ENCODE peak calls at places on chromosomes 11 and 22, in six cellular contexts. L is T follicular helper cell; X is HS-27A; A is stimulated activated CD4-positive, alpha-beta T cell treated with anti-CD3 and anti-CD28 coated beads, Interleukin-1b, Interleukin-23, amount 100 ng/mL, for 1 hour; O is left cardiac atrium; T is GM13977. I is an unnamed sample.

GRCh38 chr11:130765951-130766649 is 150.2 kb downstream of the SNX19 start:
- DNase-seq in L (no peak), A (no peak), X (no peak), T (peak), O (no peak), I (peak)

GRCh38 chr11:34905666-34906065 is 10.5 kb downstream of the APIP start:
- DNase-seq in X (no peak), O (no peak), L (no peak), T (no peak), A (no peak), I (no peak)

GRCh38 chr11:70212227-70212811 is 9.2 kb downstream of the FADD start:
- DNase-seq in L (no peak), T (no peak), O (no peak), X (no peak), A (no peak), I (no peak)

GRCh38 chr11:36022891-36023290 is 79.0 kb downstream of the LDLRAD3 start:
- DNase-seq in L (no peak), O (no peak), T (no peak), X (no peak), A (no peak), I (no peak)

GRCh38 chr11:123302751-123303195 is 107.7 kb upstream of the CLMP start:
- DNase-seq in A (no peak), O (no peak), T (peak), X (no peak), L (no peak), I (peak)

GRCh38 chr11:62410972-62411371 is 7.9 kb upstream of the SCGB1A1 start:
- DNase-seq in O (no peak), X (no peak), A (no peak), T (no peak), L (no peak), I (no peak)

GRCh38 chr22:29641052-29641780 is 37.8 kb downstream of the NF2 start:
- DNase-seq in X (no peak), L (no peak), A (no peak), O (no peak), T (no peak), I (no peak)

GRCh38 chr11:134519788-134520187 is 107.7 kb upstream of the B3GAT1 start:
- DNase-seq in X (no peak), A (no peak), O (no peak), T (no peak), L (no peak), I (no peak)

GRCh38 chr22:21108379-21109115 is 62.8 kb downstream of the LRRC74B start:
- DNase-seq in O (no peak), A (no peak), X (no peak), L (no peak), T (no peak), I (no peak)

GRCh38 chr11:62592989-62593421 is 1.7 kb upstream of the TUT1 start:
- DNase-seq in A (no peak), O (no peak), T (no peak), L (no peak), X (no peak), I (no peak)

GRCh38 chr11:77175869-77176539 is 48.0 kb downstream of the MYO7A start:
- DNase-seq in X (no peak), T (no peak), O (peak), A (no peak), L (no peak), I (no peak)

GRCh38 chr22:27866136-27867091 is 52.6 kb downstream of the PITPNB start:
- DNase-seq in X (peak), A (no peak), L (no peak), O (peak), T (no peak), I (no peak)

GRCh38 chr11:83035070-83035854 is 36.4 kb downstream of the RAB30 start:
- DNase-seq in L (no peak), O (no peak), A (no peak), X (no peak), T (no peak), I (no peak)

GRCh38 chr11:131593301-131593700 is 222.9 kb downstream of the NTM start:
- DNase-seq in L (no peak), A (no peak), O (no peak), T (no peak), X (no peak), I (no peak)

GRCh38 chr11:116415095-116415494 is 357.7 kb downstream of the BUD13 start:
- DNase-seq in O (no peak), X (no peak), A (no peak), L (no peak), T (no peak), I (no peak)

GRCh38 chr11:75248924-75249256 is 8.3 kb downstream of the TPBGL start:
- DNase-seq in L (no peak), O (no peak), A (no peak), X (no peak), T (no peak), I (no peak)

GRCh38 chr11:133966924-133967598 is 10.3 kb upstream of the IGSF9B start:
- DNase-seq in L (peak), X (no peak), A (peak), O (peak), T (no peak), I (no peak)

GRCh38 chr11:75597636-75598035 is 35.6 kb downstream of the SERPINH1 start:
- DNase-seq in X (no peak), T (peak), L (no peak), A (no peak), O (no peak), I (no peak)

GRCh38 chr11:113778111-113778910 is 1.3 kb upstream of the CLDN25 start:
- DNase-seq in X (no peak), O (no peak), A (no peak), T (no peak), L (no peak), I (no peak)

GRCh38 chr11:99068832-99069231 is 48.1 kb downstream of the CNTN5 start:
- DNase-seq in A (no peak), T (no peak), O (no peak), X (no peak), L (no peak), I (no peak)

GRCh38 chr11:23674866-23675265 is 814.6 kb upstream of the CCDC179 start:
- DNase-seq in X (no peak), O (no peak), A (no peak), L (no peak), T (no peak), I (no peak)

GRCh38 chr11:19774329-19774728 is 61.7 kb downstream of the NAV2 start:
- DNase-seq in X (no peak), L (no peak), A (no peak), O (no peak), T (no peak), I (no peak)

GRCh38 chr11:64415286-64415685 is 56.3 kb downstream of the RPS6KA4 start:
- DNase-seq in T (no peak), A (no peak), X (no peak), O (no peak), L (no peak), I (no peak)

GRCh38 chr11:95145430-95146063 is 55.9 kb downstream of the ENDOD1 start:
- DNase-seq in O (no peak), A (no peak), X (no peak), T (no peak), L (no peak), I (no peak)

GRCh38 chr11:30876656-30877371 is 290.7 kb upstream of the MPPED2 start:
- DNase-seq in T (no peak), L (no peak), A (no peak), X (no peak), O (peak), I (no peak)

GRCh38 chr11:28343304-28344233 is 235.4 kb downstream of the METTL15 start:
- DNase-seq in T (no peak), L (no peak), O (no peak), A (no peak), X (peak), I (no peak)

GRCh38 chr11:69654660-69655478 is 13.9 kb downstream of the CCND1 start:
- DNase-seq in X (no peak), T (no peak), A (no peak), L (no peak), O (no peak), I (no peak)

GRCh38 chr11:61429346-61429690 is 457 bp downstream of the CPSF7 start:
- DNase-seq in T (peak), O (peak), X (peak), A (peak), L (peak), I (no peak)

GRCh38 chr11:78438298-78438975 is 20.8 kb upstream of the GAB2 start:
- DNase-seq in A (no peak), T (peak), L (no peak), X (no peak), O (no peak), I (no peak)

GRCh38 chr11:67269401-67270255 is 3.4 kb downstream of the GRK2 start:
- DNase-seq in A (no peak), X (no peak), T (no peak), O (peak), L (no peak), I (no peak)

GRCh38 chr11:64152841-64153691 is 12.8 kb downstream of the MACROD1 start:
- DNase-seq in X (no peak), T (peak), A (peak), L (peak), O (peak), I (no peak)

I was measured in GM12878.